ENCODE peak calls at places on chromosomes 1 and 21, in five cellular contexts. L, H, R, P and I are unnamed samples.

GRCh38 chr1:198880818-198881597 is 242.2 kb downstream of the PTPRC start:
- DNase-seq in L (no peak), H (no peak), R (no peak), P (no peak), I (peak; percentile 87)

GRCh38 chr21:45889961-45890360 is 91.6 kb upstream of the COL6A1 start:
- DNase-seq in L (no peak), H (no peak), R (peak; percentile 48), P (no peak), I (no peak)

GRCh38 chr1:51906306-51907078 is 28.0 kb upstream of the NRDC start:
- DNase-seq in L (no peak), H (no peak), R (no peak), P (no peak), I (no peak)

GRCh38 chr21:26777166-26777565 is 68.0 kb downstream of the ADAMTS1 start:
- DNase-seq in L (no peak), H (no peak), R (no peak), P (no peak), I (no peak)

GRCh38 chr1:9435854-9436253 is 103.4 kb upstream of the SLC25A33 start:
- DNase-seq in L (peak; percentile 69), H (no peak), R (no peak), P (no peak), I (no peak)

GRCh38 chr1:159821171-159821867 is 5.4 kb upstream of the SLAMF8 start:
- DNase-seq in L (no peak), H (no peak), R (peak; percentile 12), P (no peak), I (no peak)

GRCh38 chr1:36097693-36098585 is 9.2 kb downstream of the ADPRS start:
- DNase-seq in L (no peak), H (no peak), R (no peak), P (no peak), I (no peak)

GRCh38 chr21:17795084-17796036 is 23.8 kb downstream of the C21orf91 start:
- DNase-seq in L (no peak), H (no peak), R (no peak), P (no peak), I (no peak)

GRCh38 chr1:121443131-121443530 is 258.4 kb downstream of the SRGAP2C start:
- DNase-seq in L (no peak), H (no peak), R (no peak), P (no peak), I (peak; percentile 61)

GRCh38 chr21:24007592-24007991 is 1599.7 kb downstream of the MRPL39 start:
- DNase-seq in L (no peak), H (no peak), R (no peak), P (no peak), I (no peak)

GRCh38 chr1:172322219-172323061 is 98.0 kb upstream of the C1orf105 start:
- DNase-seq in L (peak; percentile 26), H (peak; percentile 82), R (no peak), P (no peak), I (peak; percentile 26)

GRCh38 chr1:183227963-183228649 is 42.0 kb downstream of the LAMC2 start:
- DNase-seq in L (no peak), H (no peak), R (peak; percentile 74), P (peak; percentile 69), I (peak; percentile 82)

GRCh38 chr1:161727343-161727924 is 6.1 kb downstream of the FCRLB start:
- DNase-seq in L (no peak), H (no peak), R (no peak), P (no peak), I (no peak)

GRCh38 chr1:150072959-150073358 is 5.4 kb downstream of the VPS45 start:
- DNase-seq in L (no peak), H (no peak), R (no peak), P (no peak), I (peak; percentile 54)

GRCh38 chr1:185825556-185825955 is 91.4 kb downstream of the HMCN1 start:
- DNase-seq in L (no peak), H (no peak), R (no peak), P (no peak), I (no peak)

GRCh38 chr1:204990059-204990664 is 52.9 kb upstream of the CNTN2 start:
- DNase-seq in L (no peak), H (no peak), R (no peak), P (no peak), I (no peak)

GRCh38 chr1:32438136-32438535 is 26.7 kb upstream of the ZBTB8B start:
- DNase-seq in L (no peak), H (no peak), R (no peak), P (no peak), I (no peak)

GRCh38 chr1:98702976-98703375 is 41.5 kb downstream of the SNX7 start:
- DNase-seq in L (no peak), H (no peak), R (no peak), P (no peak), I (no peak)

GRCh38 chr1:18932387-18932786 is 24.1 kb downstream of the IFFO2 start:
- DNase-seq in L (no peak), H (no peak), R (no peak), P (no peak), I (no peak)

GRCh38 chr1:92577251-92577895 is 90.6 kb upstream of the GFI1 start:
- DNase-seq in L (no peak), H (no peak), R (peak; percentile 7), P (no peak), I (no peak)

GRCh38 chr1:19644761-19645543 is 841 bp downstream of the NBL1 start:
- DNase-seq in L (no peak), H (no peak), R (peak; percentile 71), P (no peak), I (peak; percentile 41)

GRCh38 chr1:154595621-154596020 is 12.4 kb downstream of the ADAR start:
- DNase-seq in L (no peak), H (no peak), R (no peak), P (no peak), I (no peak)

GRCh38 chr1:27135920-27136551 is 18.9 kb downstream of the SLC9A1 start:
- DNase-seq in L (no peak), H (no peak), R (peak; percentile 60), P (no peak), I (no peak)

GRCh38 chr1:94048413-94049164 is 72.4 kb downstream of the ABCA4 start:
- DNase-seq in L (no peak), H (no peak), R (peak; percentile 30), P (no peak), I (peak; percentile 92)

GRCh38 chr1:29895201-29895600 is 658.9 kb downstream of the PTPRU start:
- DNase-seq in L (no peak), H (peak; percentile 16), R (no peak), P (no peak), I (no peak)

GRCh38 chr1:195733826-195734225 is 874.4 kb downstream of the KCNT2 start:
- DNase-seq in L (no peak), H (no peak), R (peak; percentile 14), P (peak; percentile 49), I (peak; percentile 41)

GRCh38 chr1:64508521-64509096 is 38.7 kb downstream of the CACHD1 start:
- DNase-seq in L (no peak), H (no peak), R (peak; percentile 43), P (no peak), I (no peak)

GRCh38 chr1:35570589-35571137 is 2.5 kb upstream of the TFAP2E start:
- DNase-seq in L (no peak), H (no peak), R (no peak), P (no peak), I (no peak)

GRCh38 chr1:161357073-161357472 is 10.6 kb downstream of the CFAP126 start:
- DNase-seq in L (no peak), H (no peak), R (no peak), P (no peak), I (no peak)

GRCh38 chr1:239253032-239253431 is 133.3 kb upstream of the CHRM3 start:
- DNase-seq in L (no peak), H (no peak), R (peak; percentile 30), P (no peak), I (no peak)

GRCh38 chr21:32795376-32795775 is 23.8 kb upstream of the PAXBP1 start:
- DNase-seq in L (no peak), H (no peak), R (no peak), P (no peak), I (no peak)
- H3K27ac ChIP-seq in L (peak overlapping the region; percentile 37), H (no peak overlapping the region), R (no peak overlapping the region), P (no peak overlapping the region), I (no peak overlapping the region)

DNA sequence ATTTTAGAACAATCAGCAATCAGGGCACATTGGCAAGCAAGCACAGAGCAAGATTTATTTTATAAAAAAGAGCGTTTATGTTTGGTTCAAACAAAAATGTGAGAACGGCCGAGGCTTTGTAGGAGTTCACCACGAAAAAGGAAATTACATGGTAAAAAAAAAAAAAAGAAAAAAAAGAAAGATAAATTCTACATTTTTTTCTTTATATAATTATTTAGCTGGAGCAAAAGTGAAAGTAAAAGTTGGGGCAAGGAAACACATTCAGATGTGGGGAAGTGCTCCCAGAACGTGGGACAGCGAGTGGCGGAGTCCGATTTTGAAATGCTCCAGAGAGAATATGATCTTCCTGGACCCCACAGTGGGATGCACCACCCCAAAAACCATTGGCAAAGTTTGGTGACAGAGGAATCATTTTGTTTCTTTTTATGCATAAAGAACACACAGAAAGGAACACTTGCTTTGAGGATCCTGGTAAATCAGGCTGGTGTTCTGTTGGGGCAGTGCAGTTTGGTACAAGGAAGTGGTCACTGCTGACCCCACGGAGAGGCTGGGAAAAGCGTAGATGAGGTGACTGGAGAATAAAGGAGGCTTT is 16.3 kb upstream of the ATP5PO start:
- DNase-seq in L (no peak), H (no peak), R (no peak), P (no peak), I (no peak)
- H3K27ac ChIP-seq in L (peak overlapping the region; percentile 66), H (peak overlapping the region; percentile 47), R (no peak overlapping the region), P (no peak overlapping the region), I (no peak overlapping the region)

DNA sequence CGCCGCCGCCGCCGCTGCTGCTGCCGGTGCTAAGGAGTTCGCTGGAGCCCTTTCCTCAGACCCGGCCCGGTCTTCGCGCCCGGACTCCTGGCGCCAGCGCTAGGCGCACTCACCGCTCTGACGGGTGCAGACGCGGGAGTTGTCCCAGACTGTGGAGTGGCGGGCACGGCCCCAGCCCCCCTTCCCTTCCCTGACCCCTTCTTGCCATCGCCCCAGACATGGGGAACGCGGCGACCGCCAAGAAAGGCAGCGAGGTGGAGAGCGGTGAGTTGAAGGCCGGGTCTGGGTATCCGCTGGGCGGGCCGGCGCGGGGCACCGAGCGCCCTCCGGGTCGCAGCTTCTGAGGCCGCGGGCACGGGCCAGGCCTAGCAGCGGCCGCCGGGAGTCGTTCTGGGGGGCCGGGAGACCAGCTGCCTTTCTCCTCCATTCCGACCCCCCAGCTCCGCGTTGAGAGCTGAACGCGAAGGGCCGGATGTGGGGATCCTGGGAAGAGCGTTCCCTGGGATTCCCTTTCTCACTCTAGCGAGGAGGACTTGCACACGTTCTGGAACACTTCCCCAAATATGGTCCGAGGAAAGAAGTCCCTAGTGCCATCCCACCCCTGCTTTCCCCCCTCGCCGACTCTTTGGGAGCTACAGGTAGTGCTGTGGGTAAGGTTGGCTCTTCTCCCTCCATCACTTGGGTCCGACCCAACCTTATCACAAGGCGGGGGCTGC is 65.8 kb upstream of the PRKACB start:
- DNase-seq in L (no peak), H (peak; percentile 68), R (no peak), P (peak; percentile 57), I (peak; percentile 40)
- H3K27ac ChIP-seq in L (peak overlapping the region; percentile 89), H (peak overlapping the region; percentile 91), R (peak overlapping the region; percentile 91), P (peak overlapping the region; percentile 92), I (peak overlapping the region; percentile 90)

GRCh38 chr1:208433086-208433485 is 188.9 kb upstream of the PLXNA2 start:
- DNase-seq in L (no peak), H (no peak), R (peak; percentile 47), P (no peak), I (no peak)

GRCh38 chr1:208434008-208434407 is 189.8 kb upstream of the PLXNA2 start:
- DNase-seq in L (no peak), H (no peak), R (no peak), P (no peak), I (no peak)

GRCh38 chr1:208430220-208430619 is 186.0 kb upstream of the PLXNA2 start:
- DNase-seq in L (no peak), H (no peak), R (no peak), P (no peak), I (no peak)

GRCh38 chr1:208432346-208432745 is 188.2 kb upstream of the PLXNA2 start:
- DNase-seq in L (no peak), H (no peak), R (peak; percentile 51), P (no peak), I (no peak)

GRCh38 chr1:208431721-208432120 is 187.5 kb upstream of the PLXNA2 start:
- DNase-seq in L (no peak), H (no peak), R (no peak), P (no peak), I (no peak)
- H3K27ac ChIP-seq in L (no peak overlapping the region), H (no peak overlapping the region), R (no peak overlapping the region), P (no peak overlapping the region), I (no peak overlapping the region)